ENCODE peak calls at places on chromosomes 6 and 20, in seven cellular contexts. T is brain microvascular endothelial cell, X is Karpas-422, B is endodermal cell, F is HAP-1, J is heart left ventricle, R is adipocyte. M is an unnamed sample.

GRCh38 chr6:132443206-132443605 is 41.9 kb upstream of the MOXD1 start:
- DNase-seq in T (no peak), X (no peak), B (no peak), F (no peak), J (no peak), R (no peak), M (no peak)

GRCh38 chr20:10536531-10536930 is 101.4 kb downstream of the SLX4IP start:
- DNase-seq in T (no peak), X (no peak), B (peak; percentile 82), F (no peak), J (no peak), R (peak; percentile 57), M (peak; percentile 52)

GRCh38 chr6:138432063-138432356 is 28.0 kb downstream of the HEBP2 start:
- DNase-seq in T (no peak), X (no peak), B (no peak), F (no peak), J (no peak), R (no peak), M (no peak)

GRCh38 chr6:149921361-149921760 is 1.6 kb downstream of the RAET1G start:
- DNase-seq in T (no peak), X (peak; percentile 35), B (peak; percentile 25), F (no peak), J (no peak), R (no peak), M (no peak)

GRCh38 chr6:5191722-5192121 is 69.0 kb downstream of the LYRM4 start:
- DNase-seq in T (no peak), X (no peak), B (no peak), F (no peak), J (no peak), R (no peak), M (no peak)

GRCh38 chr6:15907914-15908518 is 220.9 kb upstream of the MYLIP start:
- DNase-seq in T (no peak), X (no peak), B (no peak), F (no peak), J (no peak), R (no peak), M (no peak)

GRCh38 chr6:169251822-169252804 is 1.5 kb downstream of the THBS2 start:
- DNase-seq in T (no peak), X (no peak), B (peak; percentile 75), F (peak; percentile 32), J (no peak), R (no peak), M (peak; percentile 17)

GRCh38 chr20:37901280-37901666 is 1.7 kb upstream of the VSTM2L start:
- DNase-seq in T (no peak), X (no peak), B (peak; percentile 85), F (no peak), J (no peak), R (peak; percentile 19), M (no peak)

GRCh38 chr20:23667666-23668065 is 21.2 kb downstream of the CST4 start:
- DNase-seq in T (no peak), X (no peak), B (peak; percentile 36), F (no peak), J (no peak), R (no peak), M (no peak)

GRCh38 chr6:10446548-10446947 is 31.7 kb upstream of the TFAP2A start:
- DNase-seq in T (no peak), X (no peak), B (no peak), F (no peak), J (no peak), R (no peak), M (no peak)

GRCh38 chr20:52268184-52268583 is 76.6 kb upstream of the ZFP64 start:
- DNase-seq in T (no peak), X (no peak), B (no peak), F (no peak), J (no peak), R (no peak), M (no peak)

GRCh38 chr6:96925290-96925687 is 761 bp downstream of the KLHL32 start:
- DNase-seq in T (no peak), X (no peak), B (no peak), F (no peak), J (no peak), R (peak; percentile 3), M (no peak)
- H3K4me3 ChIP-seq in T (peak overlapping the region; percentile 65), X (peak overlapping the region; percentile 89), B (peak overlapping the region; percentile 89), F (peak overlapping the region; percentile 64), J (peak overlapping the region; percentile 62), R (no peak overlapping the region), M (no peak overlapping the region)

GRCh38 chr20:58231678-58232077 is 3.2 kb upstream of the ANKRD60 start:
- DNase-seq in T (no peak), X (no peak), B (no peak), F (no peak), J (no peak), R (peak; percentile 64), M (peak; percentile 23)

GRCh38 chr20:58227391-58228102 is 906 bp downstream of the ANKRD60 start:
- DNase-seq in T (no peak), X (no peak), B (no peak), F (no peak), J (no peak), R (no peak), M (no peak)

GRCh38 chr20:58228484-58229197 is at the start of gene ANKRD60:
- DNase-seq in T (peak; percentile 65), X (no peak), B (peak; percentile 92), F (no peak), J (no peak), R (peak; percentile 54), M (peak; percentile 29)

GRCh38 chr20:58228103-58228483 is 360 bp downstream of the ANKRD60 start:
- DNase-seq in T (no peak), X (no peak), B (peak; percentile 73), F (no peak), J (no peak), R (peak; percentile 15), M (no peak)

DNA sequence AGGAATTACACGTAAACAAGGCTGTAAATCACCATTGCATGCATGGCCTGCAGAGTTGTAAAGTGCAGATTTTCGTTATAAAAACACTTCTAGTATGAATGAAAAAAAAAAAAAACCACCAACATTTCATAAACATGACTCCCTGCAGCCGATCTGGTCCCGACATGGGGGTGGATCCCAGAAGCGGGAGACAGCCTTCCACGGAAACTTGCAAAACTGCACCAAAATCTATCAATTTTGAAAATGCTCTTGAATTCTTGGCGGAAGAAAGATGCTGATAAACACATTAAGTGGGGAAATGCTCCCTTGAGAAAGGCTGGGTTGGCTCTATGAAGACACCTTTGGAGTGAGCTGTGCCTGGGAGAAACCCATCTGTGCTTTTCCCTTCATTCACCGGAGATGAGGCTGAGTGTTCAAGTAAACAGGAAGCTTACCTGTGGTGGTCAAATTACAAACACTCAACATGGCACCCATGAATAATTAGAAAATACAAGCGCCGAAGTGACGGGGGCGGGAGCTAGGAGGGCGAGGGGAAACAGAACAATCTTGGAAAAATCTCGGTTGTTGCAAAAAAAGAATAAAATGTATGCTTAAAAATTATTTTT is 847 bp upstream of the ANKRD60 start:
- DNase-seq in T (no peak), X (no peak), B (peak; percentile 85), F (no peak), J (no peak), R (no peak), M (no peak)
- H3K4me3 ChIP-seq in T (peak overlapping the region; percentile 57), X (no peak overlapping the region), B (peak overlapping the region; percentile 81), F (no peak overlapping the region), J (no peak overlapping the region), R (peak overlapping the region; percentile 51), M (no peak overlapping the region)

GRCh38 chr6:119463081-119463626 is 113.6 kb upstream of the MAN1A1 start:
- DNase-seq in T (no peak), X (no peak), B (no peak), F (no peak), J (no peak), R (no peak), M (no peak)

GRCh38 chr6:119466226-119466625 is 116.7 kb upstream of the MAN1A1 start:
- DNase-seq in T (no peak), X (no peak), B (no peak), F (no peak), J (no peak), R (no peak), M (no peak)

GRCh38 chr6:119470893-119471542 is 121.5 kb upstream of the MAN1A1 start:
- DNase-seq in T (no peak), X (no peak), B (no peak), F (no peak), J (no peak), R (no peak), M (no peak)

DNA sequence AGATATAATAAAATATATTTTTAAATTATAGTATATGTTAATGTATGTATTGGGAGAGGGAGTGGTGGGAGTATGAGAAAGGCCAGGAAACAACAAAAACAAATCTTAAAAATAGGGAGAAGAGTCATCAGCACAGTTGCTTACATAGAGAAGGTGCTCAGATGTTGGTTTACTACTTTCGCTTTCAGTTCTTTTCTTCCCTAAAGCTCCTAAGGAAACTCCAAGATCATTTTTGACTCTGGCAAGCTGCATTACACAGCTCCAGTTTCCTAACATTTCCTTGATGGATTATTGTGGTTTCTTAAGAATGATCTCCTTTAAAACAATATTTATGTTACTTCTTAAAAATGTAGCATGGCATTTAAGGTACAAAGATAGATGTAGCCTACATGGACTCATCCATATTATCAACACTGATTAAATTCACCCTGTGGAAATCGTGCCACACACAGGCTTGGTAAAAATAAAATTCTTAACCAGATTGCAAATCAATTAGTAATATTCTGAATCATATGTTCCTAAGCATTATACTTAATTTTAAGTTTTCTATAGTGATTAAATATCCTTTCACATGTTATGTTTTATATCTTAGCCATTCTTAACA is 118.0 kb upstream of the MAN1A1 start:
- DNase-seq in T (no peak), X (no peak), B (no peak), F (no peak), J (no peak), R (peak; percentile 69), M (peak; percentile 45)
- H3K4me3 ChIP-seq in T (no peak overlapping the region), X (no peak overlapping the region), B (no peak overlapping the region), F (no peak overlapping the region), J (peak overlapping the region; percentile 27), R (peak overlapping the region; percentile 70), M (peak overlapping the region; percentile 32)

GRCh38 chr6:64280569-64280968 is 645.0 kb downstream of the PHF3 start:
- DNase-seq in T (no peak), X (peak; percentile 75), B (peak; percentile 56), F (peak; percentile 55), J (no peak), R (peak; percentile 14), M (no peak)

GRCh38 chr6:64281167-64281566 is 645.6 kb downstream of the PHF3 start:
- DNase-seq in T (no peak), X (no peak), B (no peak), F (no peak), J (no peak), R (no peak), M (no peak)
- H3K4me3 ChIP-seq in T (no peak overlapping the region), X (no peak overlapping the region), B (no peak overlapping the region), F (no peak overlapping the region), J (no peak overlapping the region), R (no peak overlapping the region), M (no peak overlapping the region)

GRCh38 chr6:37005827-37006514 is 516 bp downstream of the FGD2 start:
- DNase-seq in T (no peak), X (no peak), B (peak; percentile 22), F (no peak), J (no peak), R (no peak), M (no peak)
- H3K4me3 ChIP-seq in T (no peak overlapping the region), X (peak overlapping the region; percentile 74), B (no peak overlapping the region), F (no peak overlapping the region), J (peak overlapping the region; percentile 33), R (no peak overlapping the region), M (no peak overlapping the region)

M was measured in foreskin fibroblast.